ENCODE peak calls at places on chromosome 19, in six cellular contexts. G is Panc1, I is upper lobe of left lung, M is GM23338, P is GM12878, S is suprapubic skin. E is an unnamed sample.

GRCh38 chr19:4575978-4576933 is 16.8 kb upstream of the SEMA6B start:
- DNase-seq in I (peak; percentile 59), S (no peak), G (no peak), P (no peak), M (peak; percentile 75), E (no peak)

GRCh38 chr19:7888145-7888825 is at the start of gene LRRC8E:
- DNase-seq in S (no peak), I (peak; percentile 79), M (peak; percentile 92), G (no peak), P (no peak), E (no peak)

GRCh38 chr19:39407644-39408391 is 1.2 kb downstream of the ZFP36 start:
- DNase-seq in I (peak; percentile 59), P (no peak), M (peak; percentile 59), G (peak; percentile 96), S (peak; percentile 88), E (no peak)

GRCh38 chr19:49657493-49658138 is 8.0 kb downstream of the IRF3 start:
- DNase-seq in S (no peak), I (no peak), P (no peak), G (no peak), M (no peak), E (no peak)

GRCh38 chr19:55559684-55560083 is 14.3 kb upstream of the SBK3 start:
- DNase-seq in P (no peak), M (no peak), G (no peak), S (no peak), I (no peak), E (no peak)

GRCh38 chr19:41367848-41368301 is 3.9 kb upstream of the B9D2 start:
- DNase-seq in M (no peak), S (no peak), I (no peak), G (no peak), P (no peak), E (no peak)

GRCh38 chr19:30693179-30693578 is 321.0 kb downstream of the ZNF536 start:
- DNase-seq in I (no peak), G (no peak), S (no peak), M (no peak), P (no peak), E (no peak)

GRCh38 chr19:2391118-2391725 is 31.2 kb downstream of the TMPRSS9 start:
- DNase-seq in G (peak; percentile 38), P (peak; percentile 21), I (peak; percentile 31), S (no peak), M (peak; percentile 79), E (peak; percentile 67)

GRCh38 chr19:5831152-5831551 is 8.3 kb downstream of the FUT6 start:
- DNase-seq in I (no peak), S (no peak), G (no peak), M (no peak), P (no peak), E (no peak)

GRCh38 chr19:38134538-38135149 is 89.4 kb downstream of the DPF1 start:
- DNase-seq in P (no peak), M (peak; percentile 81), S (no peak), I (no peak), G (peak; percentile 25), E (no peak)

GRCh38 chr19:13681509-13681908 is 82.8 kb upstream of the MRI1 start:
- DNase-seq in P (no peak), G (no peak), M (no peak), I (no peak), S (no peak), E (no peak)

GRCh38 chr19:13859361-13859880 is 17.5 kb upstream of the NANOS3 start:
- DNase-seq in M (no peak), I (no peak), S (no peak), G (no peak), P (no peak), E (no peak)

GRCh38 chr19:49889687-49890348 is 6.9 kb downstream of the IL4I1 start:
- DNase-seq in M (peak; percentile 94), G (no peak), I (peak; percentile 77), P (no peak), S (no peak), E (no peak)

GRCh38 chr19:2428027-2428690 is 773 bp upstream of the TIMM13 start:
- DNase-seq in M (peak; percentile 89), G (no peak), S (no peak), P (no peak), I (no peak), E (no peak)

GRCh38 chr19:5032101-5032967 is 63.4 kb downstream of the KDM4B start:
- DNase-seq in M (no peak), S (no peak), G (no peak), P (no peak), I (no peak), E (no peak)

GRCh38 chr19:18856385-18857126 is 24.8 kb downstream of the UPF1 start:
- DNase-seq in S (no peak), M (peak; percentile 43), P (no peak), G (no peak), I (no peak), E (no peak)

GRCh38 chr19:34261335-34262109 is 7.2 kb downstream of the GARRE1 start:
- DNase-seq in I (no peak), M (peak; percentile 60), G (no peak), S (no peak), P (no peak), E (no peak)

GRCh38 chr19:2663920-2664571 is 38.4 kb downstream of the GNG7 start:
- DNase-seq in I (no peak), G (no peak), P (no peak), S (no peak), M (no peak), E (no peak)

GRCh38 chr19:19463348-19464117 is 51.8 kb downstream of the TSSK6 start:
- DNase-seq in M (no peak), I (no peak), G (no peak), S (no peak), P (no peak), E (no peak)

GRCh38 chr19:6126335-6126974 is 9.0 kb upstream of the ACSBG2 start:
- DNase-seq in I (no peak), P (peak; percentile 71), S (no peak), G (peak; percentile 46), M (peak; percentile 76), E (peak; percentile 73)

GRCh38 chr19:12485571-12485970 is 955 bp upstream of the ZNF709 start:
- DNase-seq in M (peak; percentile 14), I (no peak), P (no peak), S (no peak), G (no peak), E (no peak)

GRCh38 chr19:56476671-56477428 is at the start of gene ZNF667:
- DNase-seq in I (no peak), S (no peak), P (no peak), G (no peak), M (peak; percentile 4), E (no peak)

GRCh38 chr19:6204212-6204611 is 68.7 kb downstream of the ACSBG2 start:
- DNase-seq in G (no peak), M (no peak), S (no peak), P (no peak), I (no peak), E (no peak)

GRCh38 chr19:33569822-33570221 is 48.2 kb upstream of the PEPD start:
- DNase-seq in P (no peak), S (no peak), G (no peak), I (no peak), M (peak; percentile 10), E (no peak)

DNA sequence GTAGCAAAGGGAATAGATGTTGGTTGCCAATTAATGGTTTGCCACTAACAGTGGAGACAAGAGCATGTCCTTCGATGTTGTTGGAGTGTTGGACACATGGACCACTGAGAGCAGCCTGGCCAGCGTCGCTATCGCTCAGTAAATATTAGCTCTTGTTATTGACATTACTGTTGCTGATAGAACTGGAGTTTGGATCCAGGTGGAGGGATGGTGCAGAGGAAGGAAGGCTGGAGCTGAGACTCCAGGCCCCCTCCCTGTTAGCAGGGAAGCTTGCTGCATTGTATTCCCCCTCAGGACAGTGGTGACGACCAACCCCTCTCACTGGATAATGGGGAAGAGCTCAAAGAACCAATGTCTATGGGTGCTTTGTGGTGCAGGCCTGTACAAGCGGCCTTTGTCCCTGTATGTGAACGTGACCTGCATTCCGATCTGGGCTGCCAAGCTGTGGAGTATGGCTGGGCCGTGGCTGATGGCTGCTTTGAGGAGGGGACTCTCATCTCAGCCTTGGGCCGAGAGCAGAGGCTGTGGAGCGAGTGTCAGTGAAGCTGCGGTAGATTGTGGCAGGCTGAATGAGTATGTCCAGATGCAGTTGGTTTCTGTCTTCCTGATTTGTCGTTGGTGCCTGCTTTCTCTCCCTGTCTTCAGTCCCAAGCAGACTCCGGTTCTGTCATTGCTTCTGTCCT is 7.0 kb downstream of the CLASRP start:
- DNase-seq in G (no peak), S (no peak), P (no peak), M (no peak), I (no peak), E (no peak)
- TF ChIP-seq POLR2AphosphoS5 in G (no peak), S (no peak), P (no peak), M (no peak), I (no peak), E (no peak)

GRCh38 chr19:28534740-28535351 is 678.1 kb downstream of the UQCRFS1 start:
- DNase-seq in G (no peak), P (no peak), S (no peak), M (no peak), I (no peak), E (no peak)
- H3K27ac ChIP-seq in G (no peak overlapping the region), P (no peak overlapping the region), S (no peak overlapping the region), M (no peak overlapping the region), I (no peak overlapping the region), E (no peak overlapping the region)

DNA sequence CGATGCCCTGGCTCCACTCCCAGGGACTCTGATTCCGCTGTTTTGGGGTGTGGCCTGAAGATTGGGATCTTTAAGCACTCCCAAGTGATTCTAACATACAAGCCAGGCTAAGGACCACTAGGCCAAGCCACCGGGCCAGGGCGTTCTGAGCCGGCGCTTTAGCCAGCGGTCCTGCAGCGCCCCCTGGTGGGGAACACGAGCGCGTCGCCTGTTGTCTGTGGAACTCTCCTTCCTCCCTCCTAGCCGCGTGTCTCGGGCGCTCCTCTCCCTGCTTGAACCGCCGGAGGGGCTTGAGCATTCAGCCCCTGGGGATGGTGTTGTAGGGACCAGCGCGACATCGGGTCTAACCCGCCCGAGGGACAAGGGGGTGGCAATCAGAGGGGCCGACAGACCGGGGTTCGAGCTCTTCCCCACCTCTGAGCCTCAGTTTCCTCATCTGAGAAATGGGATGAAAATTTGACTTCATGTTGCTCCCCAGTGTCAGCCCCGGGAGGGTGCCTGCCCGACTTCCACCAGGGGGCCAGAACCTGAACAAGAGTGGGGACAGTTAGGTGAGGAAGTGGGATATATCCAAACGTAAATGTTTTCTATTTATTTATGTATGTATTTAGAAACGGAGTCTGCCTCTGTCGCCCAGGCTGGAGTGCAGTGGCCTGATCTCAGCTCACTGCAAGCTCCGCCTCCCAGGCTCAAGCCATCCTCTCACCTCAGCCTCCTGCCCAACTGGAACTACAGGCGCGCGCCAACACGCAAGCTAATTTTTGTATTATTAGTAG is 18.0 kb upstream of the PNMA8B start:
- DNase-seq in I (peak; percentile 68), M (peak; percentile 94), G (no peak), P (no peak), S (peak; percentile 92), E (no peak)
- TF ChIP-seq POLR2AphosphoS5 in I (no peak), M (no peak), G (no peak), P (no peak), S (no peak), E (no peak)

DNA sequence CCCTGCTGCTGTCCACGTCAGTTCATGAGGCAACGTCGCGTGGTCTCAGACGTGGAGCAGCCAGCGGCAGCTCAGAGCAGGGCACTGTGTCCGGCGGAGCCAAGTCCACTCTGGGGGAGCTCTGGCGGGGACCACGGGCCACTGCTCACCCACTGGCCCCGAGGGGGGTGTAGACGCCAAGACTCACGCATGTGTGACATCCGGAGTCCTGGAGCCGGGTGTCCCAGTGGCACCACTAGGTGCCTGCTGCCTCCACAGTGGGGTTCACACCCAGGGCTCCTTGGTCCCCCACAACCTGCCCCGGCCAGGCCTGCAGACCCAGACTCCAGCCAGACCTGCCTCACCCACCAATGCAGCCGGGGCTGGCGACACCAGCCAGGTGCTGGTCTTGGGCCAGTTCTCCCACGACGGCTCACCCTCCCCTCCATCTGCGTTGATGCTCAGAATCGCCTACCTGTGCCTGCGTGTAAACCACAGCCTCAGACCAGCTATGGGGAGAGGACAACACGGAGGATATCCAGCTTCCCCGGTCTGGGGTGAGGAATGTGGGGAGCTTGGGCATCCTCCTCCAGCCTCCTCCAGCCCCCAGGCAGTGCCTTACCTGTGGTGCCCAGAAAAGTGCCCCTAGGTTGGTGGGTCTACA is 6.6 kb downstream of the FSTL3 start:
- DNase-seq in P (no peak), G (no peak), M (no peak), I (no peak), S (no peak), E (no peak)
- H3K27ac ChIP-seq in P (no peak overlapping the region), G (no peak overlapping the region), M (no peak overlapping the region), I (no peak overlapping the region), S (no peak overlapping the region), E (no peak overlapping the region)

E was measured in SK-N-MC.